ENCODE peak calls at places on chromosomes 4 and X, in four cellular contexts. U is fibroblast of lung, V is GM13977, B is mammary epithelial cell. N is an unnamed sample.

GRCh38 chr4:20464381-20464780 is 212.7 kb downstream of the SLIT2 start:
- DNase-seq in U (peak; percentile 71), V (no peak), B (peak; percentile 62), N (no peak)

GRCh38 chr4:26424143-26424542 is 66.1 kb downstream of the CCKAR start:
- DNase-seq in U (no peak), V (no peak), B (no peak), N (no peak)

GRCh38 chr4:25580633-25581467 is 74.8 kb upstream of the SLC34A2 start:
- DNase-seq in U (no peak), V (no peak), B (no peak), N (no peak)

GRCh38 chr4:40289366-40290188 is 45.6 kb upstream of the CHRNA9 start:
- DNase-seq in U (no peak), V (no peak), B (no peak), N (no peak)

GRCh38 chrX:16946971-16947562 is 609 bp downstream of the REPS2 start:
- DNase-seq in U (no peak), V (no peak), B (no peak), N (no peak)

GRCh38 chrX:153782324-153782723 is 1.5 kb downstream of the SRPK3 start:
- DNase-seq in U (no peak), V (no peak), B (no peak), N (no peak)

GRCh38 chr4:25101836-25102235 is 58.4 kb downstream of the SEPSECS start:
- DNase-seq in U (no peak), V (no peak), B (no peak), N (no peak)

GRCh38 chrX:117376460-117376859 is 740.1 kb downstream of the KLHL13 start:
- DNase-seq in U (no peak), V (no peak), B (peak; percentile 20), N (no peak)

GRCh38 chrX:43868791-43869190 is 13.5 kb downstream of the MAOB start:
- DNase-seq in U (peak; percentile 4), V (no peak), B (no peak), N (no peak)

GRCh38 chrX:123771449-123772064 is 38.7 kb upstream of the THOC2 start:
- DNase-seq in U (no peak), V (no peak), B (no peak), N (no peak)

GRCh38 chr4:86554641-86555040 is 39.5 kb upstream of the PTPN13 start:
- DNase-seq in U (no peak), V (no peak), B (no peak), N (no peak)

GRCh38 chrX:12210921-12211320 is 72.6 kb downstream of the FRMPD4 start:
- DNase-seq in U (no peak), V (no peak), B (peak; percentile 73), N (no peak)

GRCh38 chrX:153922932-153923857 is 2.9 kb downstream of the ARHGAP4 start:
- DNase-seq in U (peak; percentile 63), V (peak; percentile 58), B (peak; percentile 17), N (no peak)

GRCh38 chrX:48896611-48897011 is 957 bp downstream of the TIMM17B start:
- DNase-seq in U (peak; percentile 23), V (no peak), B (no peak), N (no peak)

GRCh38 chr4:122845760-122846159 is 19.1 kb downstream of the FGF2 start:
- DNase-seq in U (no peak), V (no peak), B (no peak), N (no peak)

GRCh38 chr4:84159767-84160166 is 339.3 kb downstream of the NKX6-1 start:
- DNase-seq in U (no peak), V (no peak), B (no peak), N (no peak)

GRCh38 chrX:106726485-106727437 is at the start of gene RNF128:
- DNase-seq in U (peak; percentile 13), V (no peak), B (peak; percentile 62), N (peak; percentile 8)

GRCh38 chrX:104343408-104344129 is 88.8 kb upstream of the ESX1 start:
- DNase-seq in U (peak; percentile 74), V (peak; percentile 9), B (peak; percentile 58), N (peak; percentile 59)

GRCh38 chr4:60865238-60865637 is 334.9 kb upstream of the ADGRL3 start:
- DNase-seq in U (peak; percentile 15), V (no peak), B (peak; percentile 1), N (no peak)

GRCh38 chrX:149829751-149830191 is 48.0 kb downstream of the MAGEA9 start:
- DNase-seq in U (peak; percentile 0), V (no peak), B (peak; percentile 88), N (peak; percentile 48)

GRCh38 chrX:20623448-20623847 is 356.7 kb upstream of the RPS6KA3 start:
- DNase-seq in U (peak; percentile 0), V (no peak), B (peak; percentile 57), N (peak; percentile 1)

GRCh38 chr4:94739741-94740140 is 18.0 kb upstream of the BMPR1B start:
- DNase-seq in U (no peak), V (no peak), B (no peak), N (no peak)

GRCh38 chrX:46961574-46962279 is 49.5 kb downstream of the JADE3 start:
- DNase-seq in U (no peak), V (no peak), B (no peak), N (no peak)

GRCh38 chrX:72349190-72349589 is 43.5 kb upstream of the CITED1 start:
- DNase-seq in U (no peak), V (peak; percentile 36), B (no peak), N (peak; percentile 24)

GRCh38 chr4:151532001-151532708 is 123.2 kb downstream of the FHIP1A start:
- DNase-seq in U (no peak), V (no peak), B (no peak), N (no peak)

GRCh38 chr4:42296196-42296595 is 101.1 kb upstream of the SHISA3 start:
- DNase-seq in U (no peak), V (no peak), B (no peak), N (no peak)

GRCh38 chr4:4765811-4766210 is 93.7 kb upstream of the MSX1 start:
- DNase-seq in U (no peak), V (no peak), B (no peak), N (no peak)

GRCh38 chr4:174873931-174874330 is 44.2 kb upstream of the ADAM29 start:
- DNase-seq in U (no peak), V (peak; percentile 19), B (no peak), N (peak; percentile 2)

GRCh38 chr4:121943941-121944340 is 7.9 kb downstream of the TRPC3 start:
- DNase-seq in U (no peak), V (no peak), B (no peak), N (peak; percentile 41)

GRCh38 chr4:32778938-32779337 is 2058.8 kb downstream of the PCDH7 start:
- DNase-seq in U (no peak), V (no peak), B (no peak), N (no peak)

GRCh38 chr4:32776435-32777203 is 2056.4 kb downstream of the PCDH7 start:
- DNase-seq in U (no peak), V (no peak), B (no peak), N (no peak)

GRCh38 chr4:32778025-32778424 is 2057.9 kb downstream of the PCDH7 start:
- DNase-seq in U (no peak), V (no peak), B (no peak), N (no peak)

DNA sequence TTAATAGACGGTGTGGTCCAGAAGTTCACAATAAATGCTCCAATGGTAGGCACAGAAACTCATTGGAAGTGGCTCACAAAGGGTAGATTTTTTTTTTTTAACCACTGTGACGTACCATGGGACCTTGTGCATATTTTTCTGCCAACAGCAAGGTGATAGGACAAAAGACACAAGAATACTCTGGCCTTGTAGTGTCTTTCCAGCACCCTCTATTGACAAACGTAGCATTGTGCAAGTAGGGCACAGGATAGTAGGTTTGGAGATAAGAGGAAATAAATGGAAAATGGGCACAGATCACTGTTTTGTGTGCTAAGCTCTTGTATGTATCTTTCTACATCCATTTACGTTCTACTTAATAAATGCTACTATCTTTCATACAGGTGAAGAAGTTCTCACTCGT is 2054.9 kb downstream of the PCDH7 start:
- DNase-seq in U (peak; percentile 51), V (peak; percentile 3), B (no peak), N (no peak)
- TF ChIP-seq CTCF in U (no peak), V (peak; percentile 52), B (peak; percentile 18), N (no peak)

GRCh38 chr4:142850478-142850877 is 4.4 kb upstream of the INPP4B start:
- DNase-seq in U (no peak), V (no peak), B (no peak), N (no peak)
- TF ChIP-seq CTCF in U (peak; percentile 28), V (no peak), B (peak; percentile 43), N (no peak)

DNA sequence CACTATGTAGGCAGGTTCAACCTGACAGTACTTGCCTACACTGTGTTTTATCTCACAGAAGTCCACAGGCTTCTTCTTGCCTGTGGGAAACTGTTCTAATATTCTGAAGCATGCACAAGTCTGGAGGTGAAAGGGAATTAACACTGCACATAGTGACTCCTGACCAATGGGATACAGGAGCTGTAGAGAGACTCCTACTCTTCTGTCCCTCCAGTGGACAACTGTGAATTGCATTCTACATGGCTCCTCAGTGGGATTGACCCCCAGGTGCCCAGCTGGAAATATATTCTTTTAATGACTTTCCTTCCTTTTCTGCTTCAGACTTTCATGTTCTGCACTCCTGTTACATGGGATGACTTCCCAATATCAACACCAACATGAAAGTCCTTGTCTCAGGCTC is 8.2 kb upstream of the YIPF6 start:
- DNase-seq in U (peak; percentile 9), V (no peak), B (peak; percentile 30), N (no peak)
- TF ChIP-seq CTCF in U (peak; percentile 31), V (no peak), B (peak; percentile 47), N (no peak)

GRCh38 chrX:131816551-131817136 is 206.5 kb upstream of the STK26 start:
- DNase-seq in U (no peak), V (peak; percentile 52), B (peak; percentile 83), N (peak; percentile 58)

GRCh38 chrX:131818297-131818936 is 204.7 kb upstream of the STK26 start:
- DNase-seq in U (no peak), V (no peak), B (peak; percentile 50), N (no peak)

GRCh38 chrX:131812847-131813825 is 210.0 kb upstream of the STK26 start:
- DNase-seq in U (no peak), V (peak; percentile 77), B (peak; percentile 79), N (peak; percentile 70)
- TF ChIP-seq CTCF in U (no peak), V (peak; percentile 64), B (peak; percentile 49), N (peak; percentile 39)

DNA sequence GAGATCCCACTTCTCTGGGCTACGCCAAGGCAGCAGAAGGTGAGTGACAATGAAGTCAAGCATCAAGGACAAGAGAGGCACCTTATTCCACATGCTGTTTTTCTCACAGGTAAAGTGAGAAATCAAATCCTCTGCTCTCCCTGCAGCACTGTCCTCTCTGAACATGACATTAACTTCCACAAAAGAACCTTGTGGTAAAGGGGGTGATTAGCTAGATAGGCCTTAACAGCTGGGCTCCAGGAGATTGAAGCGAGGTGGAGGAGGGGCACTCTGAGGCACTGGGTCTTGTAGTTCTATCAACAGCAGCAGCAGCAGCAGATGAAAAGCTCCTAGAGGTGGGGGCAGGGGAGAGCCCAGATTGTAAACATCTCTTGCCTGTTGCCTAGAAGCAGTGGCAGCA is 96.8 kb upstream of the CXXC4 start:
- DNase-seq in U (peak; percentile 29), V (no peak), B (no peak), N (no peak)
- TF ChIP-seq CTCF in U (no peak), V (no peak), B (no peak), N (no peak)

DNA sequence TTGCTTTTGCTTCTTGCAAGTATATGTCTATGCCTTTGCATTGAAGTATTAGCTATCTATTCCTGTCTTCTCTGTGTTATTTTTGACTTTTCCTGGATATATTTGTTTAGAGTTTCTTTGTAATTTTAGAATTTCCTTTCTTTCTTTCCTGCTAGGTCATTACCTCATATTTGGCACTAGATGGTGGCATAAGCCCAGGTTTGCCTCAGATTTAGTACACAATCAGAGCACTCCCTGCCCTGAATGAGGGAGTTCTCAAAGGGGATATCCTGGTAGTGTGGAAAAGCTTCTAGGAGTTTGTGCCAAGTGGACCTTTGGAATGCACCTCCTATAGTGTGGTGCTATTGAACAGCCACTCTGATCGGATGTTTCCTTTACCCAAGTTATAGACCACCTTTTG is 181.6 kb downstream of the UGT8 start:
- DNase-seq in U (peak; percentile 42), V (no peak), B (no peak), N (no peak)
- TF ChIP-seq CTCF in U (peak; percentile 8), V (no peak), B (peak; percentile 49), N (no peak)

N was measured in activated CD8-positive, alpha-beta T cell treated with anti-CD3 and anti-CD28 coated beads for 36 hours.